ENCODE peak calls at places on chromosomes 6 and 20, in seven cellular contexts. D is HCT116, Q is OCI-LY7, B is GM23248, K is HepG2, Y is astrocyte, W is mesendoderm. M is an unnamed sample.

GRCh38 chr6:15953152-15953880 is 175.6 kb upstream of the MYLIP start:
- DNase-seq in D (no peak), Q (no peak), B (peak), K (no peak), Y (no peak), W (peak), M (no peak)

GRCh38 chr6:53294095-53294494 is 54.7 kb downstream of the ELOVL5 start:
- DNase-seq in D (peak), Q (peak), B (peak), K (peak), Y (no peak), W (peak), M (peak)

GRCh38 chr6:5416250-5416649 is 154.9 kb downstream of the FARS2 start:
- DNase-seq in D (no peak), Q (no peak), B (no peak), K (no peak), Y (no peak), W (no peak), M (no peak)

GRCh38 chr6:144145546-144145945 is 4.8 kb upstream of the STX11 start:
- DNase-seq in D (no peak), Q (no peak), B (no peak), K (no peak), Y (no peak), W (no peak), M (no peak)

GRCh38 chr6:126086560-126086959 is 100.2 kb downstream of the TRMT11 start:
- DNase-seq in D (no peak), Q (peak), B (no peak), K (no peak), Y (no peak), W (no peak), M (no peak)

GRCh38 chr6:27237089-27237723 is 10.3 kb upstream of the PRSS16 start:
- DNase-seq in D (peak), Q (peak), B (peak), K (peak), Y (peak), W (peak), M (no peak)

GRCh38 chr6:56772737-56773184 is 130.1 kb upstream of the DST start:
- DNase-seq in D (no peak), Q (no peak), B (peak), K (no peak), Y (peak), W (peak), M (no peak)

GRCh38 chr6:107075951-107076381 is 39.3 kb downstream of the BEND3 start:
- DNase-seq in D (no peak), Q (peak), B (peak), K (no peak), Y (peak), W (no peak), M (no peak)

GRCh38 chr6:167856999-167857660 is 30.4 kb downstream of the AFDN start:
- DNase-seq in D (no peak), Q (no peak), B (peak), K (peak), Y (peak), W (peak), M (no peak)

GRCh38 chr6:83365931-83366330 is 64.9 kb downstream of the ME1 start:
- DNase-seq in D (no peak), Q (no peak), B (peak), K (no peak), Y (peak), W (no peak), M (no peak)

GRCh38 chr20:40953856-40954255 is 74.8 kb upstream of the TOP1 start:
- DNase-seq in D (no peak), Q (no peak), B (peak), K (no peak), Y (peak), W (no peak), M (no peak)

GRCh38 chr6:149701699-149702098 is 16.2 kb downstream of the LATS1 start:
- DNase-seq in D (no peak), Q (no peak), B (peak), K (no peak), Y (peak), W (peak), M (no peak)

GRCh38 chr6:110378552-110378951 is 20.4 kb upstream of the METTL24 start:
- DNase-seq in D (no peak), Q (no peak), B (no peak), K (peak), Y (no peak), W (peak), M (no peak)

GRCh38 chr6:163605388-163606097 is 191.0 kb downstream of the QKI start:
- DNase-seq in D (no peak), Q (no peak), B (no peak), K (no peak), Y (no peak), W (no peak), M (no peak)

GRCh38 chr6:100177956-100178355 is 183.9 kb upstream of the MCHR2 start:
- DNase-seq in D (no peak), Q (no peak), B (peak), K (no peak), Y (no peak), W (no peak), M (no peak)

GRCh38 chr6:91476000-91476399 is 889.1 kb upstream of the MAP3K7 start:
- DNase-seq in D (no peak), Q (no peak), B (no peak), K (peak), Y (peak), W (peak), M (no peak)

GRCh38 chr6:31763617-31763940 is 1.1 kb downstream of the SAPCD1 start:
- DNase-seq in D (no peak), Q (no peak), B (peak), K (peak), Y (peak), W (peak), M (peak)

GRCh38 chr6:113246186-113246585 is 611.0 kb upstream of the MARCKS start:
- DNase-seq in D (no peak), Q (no peak), B (no peak), K (no peak), Y (peak), W (no peak), M (no peak)

GRCh38 chr20:10634190-10634589 is 39.6 kb downstream of the JAG1 start:
- DNase-seq in D (no peak), Q (peak), B (no peak), K (no peak), Y (no peak), W (no peak), M (no peak)

GRCh38 chr20:8749101-8749500 is 319.8 kb upstream of the PLCB4 start:
- DNase-seq in D (no peak), Q (no peak), B (peak), K (no peak), Y (peak), W (no peak), M (no peak)

GRCh38 chr6:13479971-13480434 is 7.4 kb downstream of the GFOD1 start:
- DNase-seq in D (no peak), Q (no peak), B (no peak), K (no peak), Y (no peak), W (peak), M (no peak)

GRCh38 chr20:38271609-38272120 is 11.1 kb upstream of the KIAA1755 start:
- DNase-seq in D (no peak), Q (no peak), B (no peak), K (no peak), Y (no peak), W (no peak), M (no peak)

GRCh38 chr6:136510782-136511181 is 39.4 kb downstream of the MAP7 start:
- DNase-seq in D (no peak), Q (no peak), B (no peak), K (no peak), Y (peak), W (no peak), M (no peak)

GRCh38 chr6:15331629-15332241 is 85.9 kb downstream of the JARID2 start:
- DNase-seq in D (no peak), Q (peak), B (no peak), K (no peak), Y (no peak), W (no peak), M (no peak)

GRCh38 chr6:111707773-111708172 is 102.1 kb upstream of the TRAF3IP2 start:
- DNase-seq in D (no peak), Q (no peak), B (no peak), K (no peak), Y (no peak), W (no peak), M (no peak)

GRCh38 chr6:34934516-34934915 is 45.5 kb downstream of the ANKS1A start:
- DNase-seq in D (no peak), Q (no peak), B (no peak), K (no peak), Y (peak), W (no peak), M (no peak)

GRCh38 chr6:144582939-144583613 is 297.9 kb downstream of the UTRN start:
- DNase-seq in D (no peak), Q (peak), B (peak), K (no peak), Y (peak), W (peak), M (no peak)

GRCh38 chr6:105799051-105799450 is 287.1 kb upstream of the PRDM1 start:
- DNase-seq in D (no peak), Q (no peak), B (peak), K (no peak), Y (no peak), W (no peak), M (no peak)

GRCh38 chr6:366389-366788 is 25.2 kb upstream of the IRF4 start:
- DNase-seq in D (no peak), Q (peak), B (no peak), K (no peak), Y (no peak), W (no peak), M (no peak)

GRCh38 chr6:15490242-15491100 is 172.4 kb downstream of the DTNBP1 start:
- DNase-seq in D (no peak), Q (no peak), B (no peak), K (no peak), Y (no peak), W (no peak), M (no peak)

GRCh38 chr6:35011096-35012041 is 122.3 kb downstream of the ANKS1A start:
- DNase-seq in D (no peak), Q (no peak), B (no peak), K (no peak), Y (no peak), W (no peak), M (no peak)

GRCh38 chr20:36238760-36239159 is 2.5 kb downstream of the AAR2 start:
- DNase-seq in D (no peak), Q (no peak), B (no peak), K (no peak), Y (no peak), W (no peak), M (no peak)

GRCh38 chr6:40950986-40951730 is 87.9 kb downstream of the UNC5CL start:
- DNase-seq in D (no peak), Q (no peak), B (peak), K (no peak), Y (peak), W (peak), M (no peak)

GRCh38 chr6:162017551-162017950 is 710.0 kb downstream of the PRKN start:
- DNase-seq in D (no peak), Q (no peak), B (no peak), K (no peak), Y (no peak), W (no peak), M (no peak)

GRCh38 chr20:24734139-24734538 is 214.9 kb upstream of the CST7 start:
- DNase-seq in D (no peak), Q (no peak), B (no peak), K (no peak), Y (no peak), W (no peak), M (no peak)

GRCh38 chr6:25405442-25405841 is 126.3 kb downstream of the CARMIL1 start:
- DNase-seq in D (no peak), Q (peak), B (no peak), K (no peak), Y (no peak), W (no peak), M (no peak)
- H3K4me2 ChIP-seq in D (no peak), Q (peak), B (no peak), K (no peak), Y (no peak), W (no peak), M (no peak)

GRCh38 chr20:62737271-62737761 is 28.7 kb downstream of the NTSR1 start:
- DNase-seq in D (no peak), Q (no peak), B (no peak), K (no peak), Y (no peak), W (no peak), M (no peak)
- H3K4me2 ChIP-seq in D (peak), Q (no peak), B (no peak), K (no peak), Y (no peak), W (no peak), M (no peak)

GRCh38 chr6:134047124-134047523 is 5.3 kb downstream of the SLC2A12 start:
- DNase-seq in D (no peak), Q (no peak), B (no peak), K (no peak), Y (no peak), W (no peak), M (no peak)
- H3K4me2 ChIP-seq in D (no peak), Q (no peak), B (no peak), K (no peak), Y (no peak), W (no peak), M (no peak)

DNA sequence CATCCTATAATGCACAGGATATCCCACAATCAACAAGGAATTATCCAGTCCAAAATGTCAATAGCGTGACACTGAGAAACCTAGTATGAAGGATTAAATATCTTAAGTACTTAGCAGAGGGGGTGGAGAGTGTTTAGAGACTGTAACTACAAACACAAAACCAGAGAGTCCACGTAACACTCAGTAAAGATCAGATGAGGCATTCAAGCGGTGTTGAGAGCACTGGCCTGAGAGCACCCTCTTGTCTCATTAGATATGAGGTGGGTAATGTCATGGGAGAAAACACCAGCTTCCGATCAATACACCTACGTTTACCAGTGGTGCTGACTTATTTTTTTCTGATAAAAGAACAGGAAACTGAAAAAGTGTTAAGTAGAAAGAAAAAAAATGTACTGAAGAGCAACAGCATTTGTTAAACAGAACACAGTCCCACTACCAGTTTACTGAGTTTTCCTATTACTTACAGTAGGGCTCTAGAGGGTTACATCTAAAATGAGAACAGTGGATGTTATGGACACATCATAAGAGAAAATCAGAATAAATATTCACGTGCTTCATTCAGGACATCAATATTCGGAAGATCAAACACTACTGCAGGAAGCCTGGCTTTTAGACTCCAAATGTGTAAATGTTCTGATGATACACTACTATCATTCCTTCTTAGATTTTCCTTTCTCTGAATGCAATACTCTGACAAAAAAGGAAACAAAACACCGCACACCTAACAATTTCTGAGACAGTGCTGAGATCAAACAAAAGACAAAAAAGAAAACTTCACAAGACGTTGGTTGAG is 2.1 kb downstream of the FAM184A start:
- DNase-seq in D (no peak), Q (no peak), B (peak), K (no peak), Y (no peak), W (no peak), M (no peak)
- H3K4me2 ChIP-seq in D (no peak), Q (no peak), B (no peak), K (peak), Y (no peak), W (no peak), M (no peak)

GRCh38 chr6:98824163-98824906 is 10.0 kb upstream of the POU3F2 start:
- DNase-seq in D (no peak), Q (no peak), B (no peak), K (no peak), Y (peak), W (peak), M (peak)
- H3K4me2 ChIP-seq in D (no peak), Q (no peak), B (no peak), K (no peak), Y (peak), W (peak), M (peak)

DNA sequence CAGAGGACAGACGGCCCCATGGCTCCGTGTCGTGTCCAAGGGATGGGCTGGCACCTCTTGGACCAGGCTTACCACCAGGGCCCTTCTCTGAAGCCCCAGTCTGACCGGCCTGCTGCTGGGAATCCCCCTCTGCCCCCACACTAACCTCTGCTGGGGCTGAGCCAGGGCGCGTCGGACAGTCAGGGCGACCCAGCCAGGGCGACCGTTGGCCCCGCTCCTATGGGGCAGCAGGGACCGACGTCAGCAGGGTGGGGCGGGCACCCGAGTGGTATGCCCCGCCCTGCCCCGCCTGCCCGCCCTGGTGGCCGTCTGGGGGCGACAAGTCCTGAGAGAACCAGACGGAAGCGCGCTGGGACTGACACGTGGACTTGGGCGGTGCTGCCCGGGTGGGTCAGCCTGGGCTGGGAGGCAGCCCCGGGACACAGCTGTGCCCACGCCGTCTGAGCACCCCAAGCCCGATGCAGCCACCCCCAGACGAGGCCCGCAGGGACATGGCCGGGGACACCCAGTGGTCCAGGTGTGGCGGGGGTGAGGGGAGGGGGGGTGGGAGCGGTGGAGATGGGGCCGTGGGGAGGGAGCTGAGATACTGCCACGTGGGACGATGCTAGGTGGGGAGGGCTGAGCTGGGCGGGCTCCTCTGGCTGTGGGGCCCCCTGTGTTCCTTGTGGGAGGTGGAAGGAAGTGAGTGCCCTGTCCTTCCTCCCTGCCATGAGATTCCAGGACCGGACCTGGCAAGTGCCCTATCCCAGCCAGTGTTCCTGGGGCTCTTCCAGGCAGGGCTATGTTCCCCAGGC is at the start of gene SLC17A9:
- DNase-seq in D (peak), Q (no peak), B (peak), K (peak), Y (peak), W (peak), M (no peak)
- H3K4me2 ChIP-seq in D (peak), Q (peak), B (peak), K (peak), Y (peak), W (peak), M (peak)